ENCODE peak calls at places on chromosome 11, in four cellular contexts. O, I, H and A are unnamed samples.
A peak's percentile ranks its signal among the peaks of the same experiment; 100 is the strongest.

GRCh38 chr11:2432628-2433071 is 11.7 kb downstream of the TRPM5 start:
- DNase-seq in O (no peak), I (no peak), H (no peak), A (peak; percentile 33)

GRCh38 chr11:59053387-59053786 is 32.7 kb upstream of the GLYATL1B start:
- DNase-seq in O (peak; percentile 75), I (peak; percentile 65), H (peak; percentile 30), A (peak; percentile 87)

GRCh38 chr11:105969756-105970155 is 52.3 kb downstream of the MSANTD4 start:
- DNase-seq in O (no peak), I (no peak), H (no peak), A (no peak)

GRCh38 chr11:88418508-88418907 is 81.0 kb upstream of the CTSC start:
- DNase-seq in O (no peak), I (no peak), H (no peak), A (no peak)

GRCh38 chr11:7449841-7450214 is 35.5 kb upstream of the OLFML1 start:
- DNase-seq in O (no peak), I (no peak), H (no peak), A (no peak)

GRCh38 chr11:2576116-2576515 is 123.7 kb downstream of the KCNQ1OT1 start:
- DNase-seq in O (no peak), I (no peak), H (no peak), A (peak; percentile 44)

GRCh38 chr11:60500276-60500935 is 7.8 kb downstream of the MS4A12 start:
- DNase-seq in O (no peak), I (no peak), H (no peak), A (no peak)

GRCh38 chr11:13663631-13664071 is 4.8 kb upstream of the FAR1 start:
- DNase-seq in O (no peak), I (no peak), H (no peak), A (no peak)

GRCh38 chr11:126720539-126721235 is 279.9 kb downstream of the KIRREL3 start:
- DNase-seq in O (no peak), I (no peak), H (no peak), A (no peak)

GRCh38 chr11:78313181-78313788 is 104.3 kb downstream of the GAB2 start:
- DNase-seq in O (no peak), I (no peak), H (peak; percentile 80), A (no peak)

GRCh38 chr11:88359529-88359928 is 22.0 kb upstream of the CTSC start:
- DNase-seq in O (no peak), I (peak; percentile 43), H (no peak), A (no peak)

GRCh38 chr11:43687120-43687791 is 6.7 kb downstream of the HSD17B12 start:
- DNase-seq in O (no peak), I (no peak), H (peak; percentile 52), A (peak; percentile 71)

GRCh38 chr11:12745787-12746186 is 71.6 kb downstream of the TEAD1 start:
- DNase-seq in O (no peak), I (no peak), H (no peak), A (no peak)

GRCh38 chr11:119262668-119263351 is 54.1 kb downstream of the MCAM start:
- DNase-seq in O (no peak), I (no peak), H (no peak), A (no peak)